ENCODE peak calls at places on chromosomes 4 and X, in five cellular contexts. Z is left kidney, R is WERI-Rb-1, P is endothelial cell, H is NCI-H1417. E is an unnamed sample.

GRCh38 chr4:118953276-118953675 is 64.6 kb downstream of the SYNPO2 start:
- DNase-seq in H (no peak), Z (no peak), R (no peak), P (no peak), E (no peak)

GRCh38 chrX:20654596-20655106 is 387.9 kb upstream of the RPS6KA3 start:
- DNase-seq in R (no peak), P (no peak), H (no peak), Z (no peak), E (no peak)

GRCh38 chr4:114005569-114006442 is 26.4 kb upstream of the ARSJ start:
- DNase-seq in R (no peak), P (no peak), Z (no peak), H (no peak), E (no peak)

GRCh38 chr4:56622176-56622575 is 58.9 kb downstream of the HOPX start:
- DNase-seq in Z (peak), H (no peak), R (no peak), P (no peak), E (no peak)

GRCh38 chr4:1510931-1511330 is 104.7 kb upstream of the NKX1-1 start:
- DNase-seq in Z (no peak), R (no peak), H (no peak), P (no peak), E (no peak)

GRCh38 chr4:175369087-175369486 is 443.0 kb downstream of the GPM6A start:
- DNase-seq in P (no peak), H (no peak), R (no peak), Z (no peak), E (no peak)

GRCh38 chr4:73341454-73341853 is 62.6 kb upstream of the ALB start:
- DNase-seq in R (peak), H (peak), Z (peak), P (peak), E (peak)

GRCh38 chrX:8084023-8084422 is 87.0 kb downstream of the VCX2 start:
- DNase-seq in R (no peak), P (no peak), H (peak), Z (peak), E (no peak)

GRCh38 chr4:181952478-181952877 is 290.7 kb upstream of the TENM3 start:
- DNase-seq in H (no peak), P (no peak), R (no peak), Z (peak), E (no peak)

GRCh38 chr4:164949448-164950118 is 27.9 kb downstream of the TRIM61 start:
- DNase-seq in P (peak), H (no peak), Z (no peak), R (no peak), E (no peak)

GRCh38 chr4:177408023-177408422 is 34.2 kb downstream of the AGA start:
- DNase-seq in H (no peak), P (no peak), Z (no peak), R (no peak), E (peak)

GRCh38 chr4:154779362-154779947 is 1.6 kb upstream of the RBM46 start:
- DNase-seq in H (peak), P (no peak), R (no peak), Z (peak), E (no peak)

GRCh38 chrX:6159468-6159867 is 69.2 kb downstream of the NLGN4X start:
- DNase-seq in P (no peak), Z (peak), H (no peak), R (no peak), E (no peak)

GRCh38 chr4:168461821-168462220 is 18.5 kb downstream of the DDX60L start:
- DNase-seq in Z (no peak), H (no peak), R (no peak), P (no peak), E (no peak)

GRCh38 chr4:9703391-9703790 is 78.0 kb upstream of the DRD5 start:
- DNase-seq in P (peak), R (peak), Z (peak), H (peak), E (peak)

GRCh38 chr4:167883271-167883670 is 209.1 kb upstream of the ANXA10 start:
- DNase-seq in H (no peak), Z (peak), P (no peak), R (no peak), E (no peak)

GRCh38 chrX:129139837-129140679 is 383.2 kb downstream of the SMARCA1 start:
- DNase-seq in H (peak), Z (peak), R (no peak), P (no peak), E (peak)

GRCh38 chr4:105594094-105595010 is 41.9 kb downstream of the ARHGEF38 start:
- DNase-seq in H (no peak), P (no peak), Z (peak), R (no peak), E (no peak)

GRCh38 chr4:133775881-133776280 is 425.7 kb downstream of the PABPC4L start:
- DNase-seq in H (no peak), R (no peak), P (no peak), Z (no peak), E (no peak)

GRCh38 chr4:142875117-142875516 is 29.0 kb upstream of the INPP4B start:
- DNase-seq in R (peak), H (no peak), Z (no peak), P (no peak), E (no peak)

GRCh38 chr4:112277220-112277619 is 8.5 kb downstream of the TIFA start:
- DNase-seq in H (no peak), Z (no peak), P (no peak), R (no peak), E (no peak)

GRCh38 chr4:17512973-17513665 is 1.2 kb upstream of the QDPR start:
- DNase-seq in R (no peak), H (peak), Z (no peak), P (no peak), E (no peak)

GRCh38 chr4:2929469-2929868 is 33.7 kb downstream of the NOP14 start:
- DNase-seq in Z (no peak), H (no peak), P (no peak), R (no peak), E (no peak)

GRCh38 chrX:130108647-130109428 is 1.5 kb downstream of the ELF4 start:
- DNase-seq in H (peak), R (no peak), Z (peak), P (no peak), E (no peak)

GRCh38 chr4:87093443-87094123 is 126.8 kb downstream of the KLHL8 start:
- DNase-seq in R (peak), P (peak), H (peak), Z (peak), E (peak)

GRCh38 chr4:8580321-8581093 is at the start of gene GPR78:
- DNase-seq in H (no peak), P (peak), R (peak), Z (peak), E (no peak)

GRCh38 chr4:173506780-173507211 is 23.2 kb downstream of the HAND2 start:
- DNase-seq in P (peak), R (peak), Z (peak), H (no peak), E (no peak)

GRCh38 chr4:25863347-25863784 is 578 bp upstream of the SEL1L3 start:
- DNase-seq in P (peak), Z (peak), R (peak), H (peak), E (peak)

GRCh38 chrX:24285082-24285481 is 28.8 kb downstream of the SUPT20HL2 start:
- DNase-seq in Z (no peak), R (no peak), P (no peak), H (no peak), E (no peak)

GRCh38 chr4:78410651-78411050 is 140.9 kb upstream of the ANXA3 start:
- DNase-seq in R (no peak), P (no peak), Z (no peak), H (no peak), E (no peak)

GRCh38 chr4:2837904-2838496 is 5.6 kb upstream of the ADD1 start:
- DNase-seq in H (no peak), Z (peak), R (no peak), P (no peak), E (no peak)

GRCh38 chr4:149638073-149638472 is 177.6 kb downstream of the IQCM start:
- DNase-seq in P (no peak), Z (no peak), R (no peak), H (no peak), E (no peak)

GRCh38 chr4:5619913-5620625 is 88.3 kb downstream of the EVC2 start:
- DNase-seq in H (no peak), R (no peak), Z (no peak), P (no peak), E (no peak)

GRCh38 chr4:183171484-183172267 is 72.6 kb downstream of the WWC2 start:
- DNase-seq in Z (peak), H (no peak), P (no peak), R (no peak), E (no peak)

GRCh38 chr4:143359794-143360193 is 23.1 kb downstream of the GAB1 start:
- DNase-seq in Z (no peak), R (no peak), P (no peak), H (no peak), E (no peak)

GRCh38 chrX:119762718-119763117 is 4.3 kb downstream of the SOWAHD start:
- DNase-seq in R (no peak), Z (no peak), P (no peak), H (no peak), E (no peak)

GRCh38 chrX:136395271-136395670 is 92.5 kb upstream of the BRS3 start:
- DNase-seq in P (no peak), Z (no peak), H (no peak), R (no peak), E (no peak)